ENCODE peak calls at places on chromosome 3, in four cellular contexts. One of them, this sample, is unnamed. For H3K4me1, the result is how much of the 10 kb centered on the place peaks cover.

GRCh38 chr3:124993462-124993861 is 58.9 kb upstream of the MUC13 start:
- DNase-seq in uterus: no peak
- DNase-seq in ovary: peak
- DNase-seq in GM23338: no peak
- DNase-seq in this sample: no peak

GRCh38 chr3:53815067-53815466 is 31.2 kb downstream of the CHDH start:
- DNase-seq in ovary: no peak
- DNase-seq in uterus: no peak
- DNase-seq in GM23338: no peak
- DNase-seq in this sample: no peak

GRCh38 chr3:151439652-151440125 is 21.2 kb downstream of the IGSF10 start:
- DNase-seq in uterus: peak
- DNase-seq in GM23338: peak
- DNase-seq in ovary: peak
- DNase-seq in this sample: peak

GRCh38 chr3:80771085-80771484 is 990.4 kb downstream of the GBE1 start:
- DNase-seq in ovary: no peak
- DNase-seq in uterus: no peak
- DNase-seq in GM23338: no peak
- DNase-seq in this sample: peak

GRCh38 chr3:36596411-36596810 is 167.9 kb downstream of the DCLK3 start:
- DNase-seq in uterus: no peak
- DNase-seq in ovary: no peak
- DNase-seq in GM23338: no peak
- DNase-seq in this sample: no peak

GRCh38 chr3:27575509-27575908 is 91.3 kb upstream of the SLC4A7 start:
- DNase-seq in uterus: no peak
- DNase-seq in ovary: no peak
- DNase-seq in GM23338: no peak
- DNase-seq in this sample: no peak

GRCh38 chr3:178982138-178982537 is 89.5 kb downstream of the ZMAT3 start:
- DNase-seq in ovary: no peak
- DNase-seq in uterus: no peak
- DNase-seq in GM23338: no peak
- DNase-seq in this sample: no peak

GRCh38 chr3:132536442-132537153 is 60.5 kb upstream of the ACKR4 start:
- DNase-seq in ovary: no peak
- DNase-seq in GM23338: no peak
- DNase-seq in uterus: no peak
- DNase-seq in this sample: no peak

GRCh38 chr3:46289551-46289950 is 47.3 kb downstream of the CCR3 start:
- DNase-seq in GM23338: no peak
- DNase-seq in uterus: no peak
- DNase-seq in ovary: no peak
- DNase-seq in this sample: no peak

GRCh38 chr3:2535206-2535605 is 436.5 kb downstream of the CNTN4 start:
- DNase-seq in GM23338: no peak
- DNase-seq in ovary: no peak
- DNase-seq in uterus: no peak
- DNase-seq in this sample: no peak

GRCh38 chr3:32614956-32615355 is 44.3 kb upstream of the DYNC1LI1 start:
- DNase-seq in uterus: no peak
- DNase-seq in ovary: no peak
- DNase-seq in GM23338: no peak
- DNase-seq in this sample: no peak

GRCh38 chr3:40841570-40842109 is 316.9 kb downstream of the ZNF621 start:
- DNase-seq in ovary: no peak
- DNase-seq in GM23338: no peak
- DNase-seq in uterus: no peak
- DNase-seq in this sample: no peak

GRCh38 chr3:28286595-28286994 is 45.2 kb downstream of the CMC1 start:
- DNase-seq in GM23338: peak
- DNase-seq in uterus: no peak
- DNase-seq in ovary: no peak
- DNase-seq in this sample: no peak

GRCh38 chr3:46663611-46664135 is 29.8 kb downstream of the ALS2CL start:
- DNase-seq in uterus: peak
- DNase-seq in GM23338: peak
- DNase-seq in ovary: peak
- DNase-seq in this sample: no peak

GRCh38 chr3:20023663-20024417 is 11.8 kb upstream of the PP2D1 start:
- DNase-seq in uterus: peak
- DNase-seq in ovary: no peak
- DNase-seq in GM23338: no peak
- DNase-seq in this sample: no peak

GRCh38 chr3:124903896-124904879 is 17.0 kb upstream of the ITGB5 start:
- DNase-seq in ovary: no peak
- DNase-seq in uterus: no peak
- DNase-seq in GM23338: no peak
- DNase-seq in this sample: no peak

GRCh38 chr3:58288011-58288728 is 17.9 kb upstream of the RPP14 start:
- DNase-seq in GM23338: peak
- DNase-seq in ovary: no peak
- DNase-seq in uterus: no peak
- DNase-seq in this sample: no peak

GRCh38 chr3:140242818-140243276 is 307.9 kb downstream of the CLSTN2 start:
- DNase-seq in GM23338: no peak
- DNase-seq in ovary: no peak
- DNase-seq in uterus: no peak
- DNase-seq in this sample: peak

GRCh38 chr3:8443829-8444791 is 57.5 kb upstream of the LMCD1 start:
- DNase-seq in GM23338: peak
- DNase-seq in ovary: peak
- DNase-seq in uterus: peak
- DNase-seq in this sample: peak

GRCh38 chr3:10286596-10287295 is 6.0 kb downstream of the GHRL start:
- DNase-seq in uterus: peak
- DNase-seq in ovary: peak
- DNase-seq in GM23338: peak
- DNase-seq in this sample: no peak

GRCh38 chr3:117080899-117081298 is 371.3 kb downstream of the TUSC7 start:
- DNase-seq in ovary: no peak
- DNase-seq in uterus: no peak
- DNase-seq in GM23338: peak
- DNase-seq in this sample: no peak

GRCh38 chr3:160185711-160186110 is 39.5 kb upstream of the C3orf80 start:
- DNase-seq in GM23338: no peak
- DNase-seq in uterus: no peak
- DNase-seq in ovary: no peak
- DNase-seq in this sample: peak

GRCh38 chr3:38623539-38623938 is 25.9 kb downstream of the SCN5A start:
- DNase-seq in ovary: no peak
- DNase-seq in uterus: no peak
- DNase-seq in GM23338: peak
- DNase-seq in this sample: no peak

GRCh38 chr3:12463686-12464085 is 20.6 kb upstream of the TSEN2 start:
- DNase-seq in ovary: no peak
- DNase-seq in GM23338: no peak
- DNase-seq in uterus: no peak
- DNase-seq in this sample: no peak

GRCh38 chr3:56928379-56929068 is 126.8 kb upstream of the ARHGEF3 start:
- DNase-seq in GM23338: peak
- DNase-seq in uterus: no peak
- DNase-seq in ovary: no peak
- DNase-seq in this sample: no peak

GRCh38 chr3:31670722-31671121 is 138.0 kb downstream of the STT3B start:
- DNase-seq in uterus: no peak
- DNase-seq in GM23338: no peak
- DNase-seq in ovary: no peak
- DNase-seq in this sample: no peak

GRCh38 chr3:105715372-105715771 is 153.4 kb downstream of the CBLB start:
- DNase-seq in uterus: no peak
- DNase-seq in GM23338: no peak
- DNase-seq in ovary: no peak
- DNase-seq in this sample: no peak
- H3K27ac ChIP-seq in uterus: no peak
- H3K27ac ChIP-seq in GM23338: peak
- H3K27ac ChIP-seq in ovary: no peak
- H3K27ac ChIP-seq in this sample: no peak

GRCh38 chr3:30630238-30631030 is 24.0 kb downstream of the TGFBR2 start:
- DNase-seq in uterus: no peak
- DNase-seq in GM23338: no peak
- DNase-seq in ovary: no peak
- DNase-seq in this sample: no peak

GRCh38 chr3:30631237-30631961 is 25.0 kb downstream of the TGFBR2 start:
- DNase-seq in ovary: no peak
- DNase-seq in GM23338: no peak
- DNase-seq in uterus: no peak
- DNase-seq in this sample: no peak

GRCh38 chr3:30632521-30632920 is 26.1 kb downstream of the TGFBR2 start:
- DNase-seq in ovary: no peak
- DNase-seq in GM23338: no peak
- DNase-seq in uterus: no peak
- DNase-seq in this sample: no peak

GRCh38 chr3:30633718-30634117 is 27.3 kb downstream of the TGFBR2 start:
- DNase-seq in uterus: no peak
- DNase-seq in GM23338: no peak
- DNase-seq in ovary: no peak
- DNase-seq in this sample: no peak

GRCh38 chr3:30632065-30632464 is 25.7 kb downstream of the TGFBR2 start:
- DNase-seq in uterus: no peak
- DNase-seq in GM23338: no peak
- DNase-seq in ovary: no peak
- DNase-seq in this sample: no peak
- H3K4me1 ChIP-seq in uterus: under half
- H3K4me1 ChIP-seq in GM23338: under half
- H3K4me1 ChIP-seq in ovary: under half
- H3K4me1 ChIP-seq in this sample: half or more

GRCh38 chr3:42012935-42013651 is 51.2 kb upstream of the ULK4 start:
- DNase-seq in uterus: peak
- DNase-seq in ovary: peak
- DNase-seq in GM23338: peak
- DNase-seq in this sample: peak

GRCh38 chr3:42014949-42015533 is 53.1 kb upstream of the ULK4 start:
- DNase-seq in uterus: peak
- DNase-seq in GM23338: peak
- DNase-seq in ovary: peak
- DNase-seq in this sample: peak

GRCh38 chr3:42012378-42012934 is 50.6 kb upstream of the ULK4 start:
- DNase-seq in ovary: no peak
- DNase-seq in uterus: no peak
- DNase-seq in GM23338: no peak
- DNase-seq in this sample: no peak

GRCh38 chr3:42013652-42014442 is 51.9 kb upstream of the ULK4 start:
- DNase-seq in ovary: peak
- DNase-seq in uterus: peak
- DNase-seq in GM23338: peak
- DNase-seq in this sample: peak

DNA sequence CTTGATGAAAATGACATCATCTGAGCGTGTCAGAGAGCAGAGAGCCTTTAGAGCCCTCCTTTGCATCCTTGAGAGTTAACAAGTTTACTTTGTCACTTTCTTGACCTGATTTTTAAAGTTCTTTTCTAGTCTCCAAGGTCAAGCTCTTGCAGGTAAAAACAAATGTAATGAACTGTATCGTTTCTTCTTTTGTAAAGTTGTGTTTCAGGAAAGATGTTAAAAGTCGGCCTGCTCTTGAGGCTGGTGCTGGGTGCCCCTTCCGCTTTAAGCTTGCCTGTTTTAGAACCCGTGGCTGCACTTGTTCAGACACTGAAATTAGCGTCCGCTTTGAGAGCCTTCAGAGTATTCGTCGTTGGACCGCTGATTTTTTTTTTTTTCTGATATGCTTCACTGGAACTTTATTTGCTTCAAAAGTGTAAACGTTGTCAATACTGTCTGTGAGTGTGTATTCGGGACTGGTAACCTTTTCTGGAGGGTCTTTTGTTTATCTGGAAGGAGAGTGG is 52.6 kb upstream of the ULK4 start:
- DNase-seq in uterus: no peak
- DNase-seq in GM23338: no peak
- DNase-seq in ovary: no peak
- DNase-seq in this sample: no peak
- H3K27ac ChIP-seq in uterus: peak
- H3K27ac ChIP-seq in GM23338: no peak
- H3K27ac ChIP-seq in ovary: no peak
- H3K27ac ChIP-seq in this sample: peak

GRCh38 chr3:42655331-42655888 is 1.9 kb downstream of the ZBTB47 start:
- DNase-seq in ovary: peak
- DNase-seq in uterus: no peak
- DNase-seq in GM23338: peak
- DNase-seq in this sample: peak
- H3K4me1 ChIP-seq in ovary: under half
- H3K4me1 ChIP-seq in uterus: under half
- H3K4me1 ChIP-seq in GM23338: under half
- H3K4me1 ChIP-seq in this sample: under half

GRCh38 chr3:42102569-42102968 is 11.4 kb downstream of the TRAK1 start:
- DNase-seq in uterus: no peak
- DNase-seq in ovary: no peak
- DNase-seq in GM23338: no peak
- DNase-seq in this sample: peak
- H3K27ac ChIP-seq in uterus: peak
- H3K27ac ChIP-seq in ovary: no peak
- H3K27ac ChIP-seq in GM23338: no peak
- H3K27ac ChIP-seq in this sample: no peak

GRCh38 chr3:170811928-170812591 is 57.9 kb downstream of the RPL22L1 start:
- DNase-seq in uterus: peak
- DNase-seq in ovary: peak
- DNase-seq in GM23338: peak
- DNase-seq in this sample: peak
- H3K4me1 ChIP-seq in uterus: under half
- H3K4me1 ChIP-seq in ovary: under half
- H3K4me1 ChIP-seq in GM23338: under half
- H3K4me1 ChIP-seq in this sample: under half

This sample was measured in body of pancreas.